ENCODE peak calls at places on chromosomes 2 and 18, in seven cellular contexts. Y is neuronal stem cell, P is H9, A is mesendoderm, B is mesenchymal stem cell, X is H1, U is trophoblast cell. V is an unnamed sample.
A peak's percentile ranks its signal among the peaks of the same experiment; 100 is the strongest.

GRCh38 chr18:58394607-58395425 is 234.1 kb downstream of the ALPK2 start:
- DNase-seq in X (no peak), B (peak; percentile 21), U (no peak), P (peak; percentile 11), A (no peak), Y (no peak), V (peak; percentile 46)

GRCh38 chr18:51032193-51032592 is 2.2 kb downstream of the SMAD4 start:
- DNase-seq in Y (no peak), B (no peak), X (no peak), U (no peak), P (no peak), A (no peak), V (no peak)

GRCh38 chr2:80244905-80245584 is 59.5 kb downstream of the LRRTM1 start:
- DNase-seq in U (no peak), X (no peak), P (no peak), Y (no peak), A (no peak), B (no peak), V (no peak)

GRCh38 chr2:112048887-112049286 is 6.2 kb upstream of the TMEM87B start:
- DNase-seq in Y (peak; percentile 38), P (no peak), X (no peak), B (peak; percentile 72), A (peak; percentile 76), U (peak; percentile 44), V (peak; percentile 74)

GRCh38 chr2:112290098-112290497 is 14.7 kb downstream of the ZC3H6 start:
- DNase-seq in B (peak; percentile 14), P (no peak), Y (no peak), A (no peak), X (no peak), U (no peak), V (no peak)

GRCh38 chr2:207181526-207182274 is 16.0 kb upstream of the KLF7 start:
- DNase-seq in P (no peak), Y (no peak), A (no peak), X (no peak), B (no peak), U (no peak), V (no peak)

GRCh38 chr18:48355526-48356115 is 53.6 kb downstream of the ZBTB7C start:
- DNase-seq in P (peak; percentile 17), B (no peak), U (no peak), Y (no peak), A (no peak), X (no peak), V (no peak)

GRCh38 chr2:182182436-182182835 is 196.8 kb downstream of the PPP1R1C start:
- DNase-seq in P (no peak), X (no peak), B (no peak), U (no peak), A (no peak), Y (no peak), V (no peak)

GRCh38 chr2:69685321-69686048 is 41.9 kb upstream of the AAK1 start:
- DNase-seq in B (no peak), P (no peak), A (no peak), Y (no peak), U (no peak), X (no peak), V (peak; percentile 59)

GRCh38 chr2:236417150-236417549 is 152.5 kb upstream of the ACKR3 start:
- DNase-seq in P (no peak), Y (no peak), X (no peak), U (no peak), B (no peak), A (no peak), V (no peak)

GRCh38 chr2:16416651-16417050 is 249.0 kb downstream of the CYRIA start:
- DNase-seq in U (no peak), P (no peak), A (no peak), X (no peak), Y (no peak), B (no peak), V (no peak)

GRCh38 chr2:239121600-239122012 is 273.7 kb downstream of the TWIST2 start:
- DNase-seq in Y (no peak), B (no peak), U (no peak), A (no peak), P (no peak), X (no peak), V (no peak)

GRCh38 chr2:113876503-113877387 is 13.1 kb upstream of the ACTR3 start:
- DNase-seq in P (peak; percentile 63), Y (no peak), A (peak; percentile 57), U (peak; percentile 46), B (no peak), X (no peak), V (no peak)

GRCh38 chr18:79606621-79607331 is 72.8 kb upstream of the CTDP1 start:
- DNase-seq in X (no peak), U (no peak), Y (no peak), B (no peak), A (no peak), P (no peak), V (no peak)

GRCh38 chr2:207796585-207797350 is 27.1 kb upstream of the FZD5 start:
- DNase-seq in Y (no peak), X (peak; percentile 75), A (peak; percentile 90), B (no peak), P (peak; percentile 87), U (no peak), V (peak; percentile 28)

GRCh38 chr2:213104089-213104902 is 47.1 kb downstream of the IKZF2 start:
- DNase-seq in A (peak; percentile 27), X (no peak), B (no peak), P (no peak), Y (no peak), U (no peak), V (peak; percentile 53)

GRCh38 chr2:63029058-63029457 is 21.6 kb upstream of the OTX1 start:
- DNase-seq in U (no peak), B (no peak), X (no peak), Y (no peak), A (no peak), P (no peak), V (peak; percentile 73)

GRCh38 chr2:20241973-20242726 is 17.2 kb upstream of the SDC1 start:
- DNase-seq in Y (no peak), U (no peak), A (peak; percentile 37), X (no peak), P (peak; percentile 62), B (no peak), V (no peak)

GRCh38 chr2:101613073-101613704 is 84.3 kb upstream of the MAP4K4 start:
- DNase-seq in X (no peak), B (no peak), A (no peak), P (no peak), Y (no peak), U (no peak), V (no peak)

GRCh38 chr2:129802290-129802689 is 177.2 kb upstream of the RAB6C start:
- DNase-seq in Y (no peak), U (no peak), P (no peak), X (no peak), B (no peak), A (peak; percentile 44), V (no peak)

GRCh38 chr2:168912466-168913170 is 11.5 kb downstream of the G6PC2 start:
- DNase-seq in P (peak; percentile 64), A (peak; percentile 36), B (peak; percentile 16), X (no peak), Y (no peak), U (no peak), V (peak; percentile 4)

GRCh38 chr2:168913171-168913484 is 12.0 kb downstream of the G6PC2 start:
- DNase-seq in X (no peak), Y (no peak), A (no peak), U (no peak), P (no peak), B (no peak), V (no peak)

GRCh38 chr2:168913495-168913894 is 12.4 kb downstream of the G6PC2 start:
- DNase-seq in U (peak; percentile 83), X (no peak), B (no peak), Y (no peak), A (no peak), P (no peak), V (no peak)

GRCh38 chr2:168916329-168916672 is 15.2 kb downstream of the G6PC2 start:
- DNase-seq in X (no peak), A (no peak), P (no peak), U (no peak), B (no peak), Y (no peak), V (no peak)

DNA sequence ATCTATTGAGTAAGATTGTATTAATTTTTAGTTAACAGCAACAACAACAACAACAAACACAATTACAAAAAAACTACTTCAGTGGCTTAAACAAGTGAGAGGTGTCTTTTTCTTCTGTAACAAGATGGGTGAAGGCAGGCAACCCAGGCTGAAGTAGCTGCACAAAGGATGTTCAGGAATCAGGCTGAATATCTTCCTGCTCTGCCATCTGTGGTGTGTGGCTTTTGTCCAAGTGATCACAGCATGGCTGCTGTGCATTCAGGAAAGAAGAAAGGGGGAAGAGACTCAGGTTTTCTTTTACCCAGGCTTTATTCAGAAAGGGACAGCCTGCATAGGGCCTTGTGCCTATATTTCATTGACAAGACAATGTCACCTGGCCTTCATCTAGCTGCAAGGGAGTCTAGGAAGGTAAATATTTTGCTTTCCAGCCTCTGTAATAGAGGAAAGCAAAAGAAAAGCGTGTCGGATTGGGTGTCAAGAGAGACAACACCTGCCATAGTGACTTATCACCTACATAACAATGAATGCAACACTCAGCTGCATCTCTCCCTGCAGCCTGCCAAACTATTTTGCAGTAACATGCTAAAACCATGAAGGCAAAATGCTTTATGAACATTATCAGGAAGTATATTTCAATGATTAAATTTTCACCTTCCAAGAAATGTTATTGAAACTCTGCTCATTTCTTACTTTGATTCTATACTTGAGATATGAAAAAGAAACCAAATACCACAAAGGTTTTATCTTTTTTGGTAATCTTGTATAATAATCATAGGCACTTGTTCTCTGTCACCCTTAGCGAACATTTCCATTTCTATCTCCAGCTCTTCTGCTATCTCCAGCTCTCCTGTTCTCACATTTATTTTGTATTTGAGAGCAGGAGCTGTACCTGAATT is 14.6 kb downstream of the G6PC2 start:
- DNase-seq in U (no peak), X (no peak), P (no peak), B (no peak), Y (no peak), A (no peak), V (no peak)
- H2AK5ac ChIP-seq in U (no peak overlapping the region), X (no peak overlapping the region), P (no peak overlapping the region), B (no peak overlapping the region), Y (no peak overlapping the region), A (no peak overlapping the region), V (no peak overlapping the region)

DNA sequence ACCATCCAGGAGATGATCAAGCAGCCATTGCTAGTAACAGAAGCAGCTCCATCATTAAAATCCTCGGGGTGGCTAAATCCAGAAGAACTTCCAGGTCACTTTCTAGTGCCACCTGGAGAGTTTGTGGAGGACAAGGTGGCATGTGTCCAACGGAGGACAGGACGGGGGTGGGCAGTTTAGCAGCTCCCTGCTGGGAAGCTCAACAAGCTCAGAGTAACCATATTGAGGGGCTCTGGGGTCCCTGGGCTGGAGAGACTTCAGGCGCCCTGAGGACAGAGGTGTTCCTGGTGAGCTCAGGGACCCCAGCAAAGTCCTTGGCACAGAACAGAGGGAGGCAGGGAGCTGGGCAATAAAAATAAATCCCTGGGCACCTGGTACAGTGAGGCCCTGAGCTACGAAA is 140.0 kb upstream of the FHL2 start:
- DNase-seq in X (no peak), P (no peak), U (no peak), B (no peak), A (no peak), Y (no peak), V (no peak)
- H2AK5ac ChIP-seq in X (no peak overlapping the region), P (no peak overlapping the region), U (no peak overlapping the region), B (no peak overlapping the region), A (no peak overlapping the region), Y (no peak overlapping the region), V (no peak overlapping the region)

GRCh38 chr2:232793271-232793670 is 16.9 kb upstream of the KCNJ13 start:
- DNase-seq in B (no peak), A (no peak), Y (no peak), X (no peak), U (no peak), P (no peak), V (no peak)
- H2AK5ac ChIP-seq in B (no peak overlapping the region), A (no peak overlapping the region), Y (no peak overlapping the region), X (no peak overlapping the region), U (no peak overlapping the region), P (no peak overlapping the region), V (no peak overlapping the region)

GRCh38 chr2:183541766-183542165 is 417.5 kb downstream of the NUP35 start:
- DNase-seq in B (peak; percentile 43), X (no peak), U (peak; percentile 43), Y (no peak), P (no peak), A (no peak), V (no peak)
- H2AK5ac ChIP-seq in B (no peak overlapping the region), X (no peak overlapping the region), U (no peak overlapping the region), Y (no peak overlapping the region), P (no peak overlapping the region), A (no peak overlapping the region), V (no peak overlapping the region)

V was measured in IMR-90.